ENCODE peak calls at places on chromosomes 7 and 10, in five cellular contexts. H, O, N, F and L are unnamed samples.

GRCh38 chr7:130277763-130278643 is 11.3 kb downstream of the CPA2 start:
- DNase-seq in H (no peak), F (peak), N (no peak), O (peak), L (no peak)

GRCh38 chr7:101744588-101744987 is 72.8 kb upstream of the CUX1 start:
- DNase-seq in F (no peak), N (no peak), O (no peak), H (no peak), L (no peak)

GRCh38 chr7:90461216-90461615 is 8.2 kb upstream of the PTTG1IP2 start:
- DNase-seq in H (no peak), N (no peak), F (no peak), O (peak), L (no peak)

GRCh38 chr10:96606216-96606615 is 19.4 kb upstream of the TM9SF3 start:
- DNase-seq in H (no peak), F (no peak), O (peak), N (no peak), L (peak)

GRCh38 chr10:103130910-103131309 is 62.2 kb downstream of the NT5C2 start:
- DNase-seq in O (no peak), F (no peak), H (no peak), N (no peak), L (no peak)

GRCh38 chr10:65142641-65143435 is 1621.6 kb downstream of the REEP3 start:
- DNase-seq in O (no peak), F (no peak), N (no peak), H (no peak), L (no peak)

GRCh38 chr7:116683786-116684185 is 11.8 kb downstream of the MET start:
- DNase-seq in N (peak), F (no peak), O (no peak), H (peak), L (no peak)

GRCh38 chr10:89165923-89166322 is 41.2 kb downstream of the CH25H start:
- DNase-seq in O (peak), N (no peak), F (no peak), H (no peak), L (no peak)

GRCh38 chr10:128268015-128268722 is 141.9 kb upstream of the MKI67 start:
- DNase-seq in O (no peak), F (peak), H (no peak), N (no peak), L (peak)